ENCODE peak calls at places on chromosomes 11 and 22, in eight cellular contexts. E is OCI-LY7; N is endothelial cell; B is upper lobe of left lung; T is HCT116; J is CD8-positive, alpha-beta T cell; V is AG10803; Q is cardiac muscle cell. U is an unnamed sample.
A peak's percentile ranks its signal among the peaks of the same experiment; 100 is the strongest.

GRCh38 chr11:122334546-122335375 is 218.7 kb upstream of the BLID start:
- DNase-seq in E (no peak), N (no peak), B (no peak), T (no peak), J (no peak), V (peak; percentile 39), Q (peak; percentile 66), U (no peak)

GRCh38 chr22:42615092-42615859 is 593 bp upstream of the POLDIP3 start:
- DNase-seq in E (peak; percentile 97), N (peak; percentile 77), B (no peak), T (peak; percentile 99), J (peak; percentile 79), V (peak; percentile 97), Q (peak; percentile 99), U (peak; percentile 79)

GRCh38 chr11:77395460-77396175 is 78.3 kb downstream of the PAK1 start:
- DNase-seq in E (no peak), N (no peak), B (no peak), T (no peak), J (no peak), V (no peak), Q (no peak), U (no peak)

GRCh38 chr11:102007567-102008437 is 39.4 kb upstream of the CFAP300 start:
- DNase-seq in E (peak; percentile 64), N (no peak), B (no peak), T (peak; percentile 57), J (no peak), V (peak; percentile 57), Q (peak; percentile 66), U (no peak)

GRCh38 chr11:118923721-118924587 is 1.8 kb downstream of the BCL9L start:
- DNase-seq in E (no peak), N (no peak), B (no peak), T (no peak), J (peak; percentile 48), V (no peak), Q (no peak), U (no peak)

GRCh38 chr11:24623121-24623520 is 126.3 kb downstream of the LUZP2 start:
- DNase-seq in E (no peak), N (no peak), B (no peak), T (no peak), J (no peak), V (no peak), Q (peak; percentile 2), U (no peak)

GRCh38 chr11:1207451-1208360 is 15.2 kb upstream of the MUC5B start:
- DNase-seq in E (no peak), N (no peak), B (peak; percentile 77), T (no peak), J (no peak), V (no peak), Q (no peak), U (no peak)

GRCh38 chr22:48535868-48536690 is 1291.6 kb downstream of the BRD1 start:
- DNase-seq in E (no peak), N (no peak), B (peak; percentile 66), T (no peak), J (no peak), V (peak; percentile 47), Q (no peak), U (no peak)

GRCh38 chr11:129252621-129253020 is 60.5 kb upstream of the ARHGAP32 start:
- DNase-seq in E (no peak), N (no peak), B (no peak), T (no peak), J (no peak), V (no peak), Q (no peak), U (no peak)

GRCh38 chr11:62882811-62883496 is 2.3 kb downstream of the SLC3A2 start:
- DNase-seq in E (no peak), N (no peak), B (no peak), T (no peak), J (no peak), V (no peak), Q (no peak), U (no peak)

GRCh38 chr22:19606332-19607197 is 82.4 kb upstream of the CLDN5 start:
- DNase-seq in E (no peak), N (no peak), B (no peak), T (no peak), J (no peak), V (no peak), Q (no peak), U (no peak)

GRCh38 chr22:32920734-32921133 is 119.2 kb downstream of the TIMP3 start:
- DNase-seq in E (no peak), N (no peak), B (no peak), T (no peak), J (no peak), V (no peak), Q (no peak), U (no peak)

GRCh38 chr11:116895053-116895757 is 57.8 kb upstream of the APOA1 start:
- DNase-seq in E (no peak), N (peak; percentile 67), B (peak; percentile 50), T (no peak), J (no peak), V (no peak), Q (peak; percentile 46), U (peak; percentile 24)
- TF ChIP-seq CTCF in E (peak; percentile 66), N (peak; percentile 35), B (no peak), T (no peak), J (no peak), V (peak; percentile 12), Q (peak; percentile 62), U (no peak)

GRCh38 chr22:22669093-22669492 is 24.7 kb downstream of the GGTLC2 start:
- DNase-seq in E (no peak), N (no peak), B (no peak), T (no peak), J (no peak), V (no peak), Q (no peak), U (no peak)

GRCh38 chr22:22667966-22668880 is 23.8 kb downstream of the GGTLC2 start:
- DNase-seq in E (peak; percentile 74), N (no peak), B (no peak), T (no peak), J (no peak), V (no peak), Q (no peak), U (no peak)

GRCh38 chr22:22670076-22670795 is 25.8 kb downstream of the GGTLC2 start:
- DNase-seq in E (no peak), N (no peak), B (no peak), T (no peak), J (no peak), V (no peak), Q (no peak), U (no peak)

GRCh38 chr22:22663861-22664800 is 19.7 kb downstream of the GGTLC2 start:
- DNase-seq in E (no peak), N (no peak), B (no peak), T (no peak), J (no peak), V (no peak), Q (no peak), U (no peak)

DNA sequence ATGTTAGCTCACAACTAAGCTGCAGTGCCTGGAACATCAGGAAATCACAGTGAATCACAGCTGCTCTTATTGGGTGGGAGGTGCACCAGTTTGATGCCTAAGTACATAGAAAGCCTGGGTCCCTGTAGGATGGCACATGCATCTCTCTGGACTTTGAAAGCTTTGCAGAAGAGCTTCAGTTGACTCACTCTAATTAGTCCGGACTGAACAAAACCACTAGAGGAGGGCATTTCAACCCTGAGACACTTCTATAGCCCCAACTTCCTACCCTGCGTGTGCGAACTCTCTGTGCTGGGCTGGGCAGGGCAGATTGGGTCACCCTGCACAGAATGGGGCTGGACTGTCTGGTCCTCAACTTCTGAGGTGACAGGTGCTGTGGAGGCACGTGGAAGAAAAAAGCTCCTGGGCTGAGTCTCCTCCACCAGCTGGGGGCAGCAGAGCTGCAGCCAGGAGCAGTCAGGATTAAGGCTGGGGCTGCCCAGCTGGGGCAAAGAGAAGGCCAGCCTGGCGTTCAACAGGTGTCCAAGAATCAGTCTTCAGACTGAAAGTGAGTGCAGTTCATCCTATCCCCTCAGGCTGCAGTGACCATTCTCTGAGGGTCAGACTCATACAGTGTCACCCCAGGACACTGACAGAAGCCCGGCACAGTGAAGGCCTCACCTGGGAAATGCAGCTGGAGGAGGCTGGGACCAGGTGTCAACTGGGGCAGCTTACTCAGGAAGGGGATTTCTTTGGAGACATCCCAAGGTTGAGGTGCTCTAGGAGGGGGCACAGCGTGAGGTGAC is 22.1 kb downstream of the GGTLC2 start:
- DNase-seq in E (peak; percentile 75), N (peak; percentile 66), B (no peak), T (no peak), J (no peak), V (peak; percentile 9), Q (peak; percentile 54), U (peak; percentile 30)
- TF ChIP-seq CTCF in E (peak; percentile 96), N (peak; percentile 51), B (peak; percentile 61), T (peak; percentile 60), J (no peak), V (peak; percentile 59), Q (peak; percentile 86), U (no peak)

GRCh38 chr11:71251761-71252433 is 480 bp downstream of the SHANK2 start:
- DNase-seq in E (peak; percentile 8), N (peak; percentile 69), B (peak; percentile 92), T (no peak), J (no peak), V (no peak), Q (peak; percentile 13), U (peak; percentile 73)
- TF ChIP-seq CTCF in E (peak; percentile 41), N (peak; percentile 52), B (peak; percentile 72), T (peak; percentile 14), J (no peak), V (no peak), Q (peak; percentile 39), U (no peak)

GRCh38 chr11:132586801-132587200 is 945.5 kb downstream of the OPCML start:
- DNase-seq in E (no peak), N (no peak), B (no peak), T (no peak), J (no peak), V (peak; percentile 86), Q (peak; percentile 23), U (no peak)
- TF ChIP-seq CTCF in E (no peak), N (no peak), B (no peak), T (no peak), J (no peak), V (peak; percentile 40), Q (no peak), U (no peak)

DNA sequence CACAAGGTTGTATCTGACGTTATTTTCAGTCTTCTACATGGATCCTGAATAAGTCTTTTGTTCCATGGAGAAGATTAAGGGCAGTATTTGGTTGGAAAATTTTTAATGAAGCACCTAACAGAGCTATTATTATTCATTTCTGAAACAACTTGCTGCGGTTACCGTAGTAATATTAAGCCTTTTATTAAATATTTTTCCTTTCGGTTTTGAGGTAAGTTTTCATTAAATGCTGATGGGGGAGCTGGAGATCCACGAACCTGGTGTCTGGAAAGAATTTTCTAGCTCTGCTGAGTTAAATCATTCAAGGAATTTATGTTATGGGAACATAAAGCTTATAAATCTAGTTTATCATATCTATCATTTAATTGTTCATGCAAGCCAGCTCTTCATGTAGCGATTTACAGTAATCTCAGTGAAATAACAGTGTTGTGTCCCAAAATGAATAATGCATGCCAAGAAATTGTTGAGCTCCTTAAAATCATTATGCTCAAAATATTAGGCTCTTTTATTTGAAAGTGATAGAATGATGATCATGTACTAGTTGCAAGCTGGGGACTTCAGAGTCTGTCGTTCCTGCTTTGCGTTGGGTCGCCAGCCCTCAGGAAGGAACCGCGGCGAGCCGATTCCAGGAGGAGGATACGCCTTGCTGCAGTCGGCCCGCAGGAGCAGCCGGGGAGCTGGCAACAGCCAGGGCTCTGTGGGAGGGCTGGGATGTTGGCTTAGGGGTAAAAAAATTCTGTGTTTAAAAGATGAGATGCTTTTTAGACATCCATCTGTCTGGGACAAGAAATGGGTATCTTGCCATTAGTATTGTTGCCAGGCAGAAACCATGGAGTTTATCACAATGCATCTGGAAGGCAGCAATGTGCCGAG is 83.1 kb downstream of the TBC1D22A start:
- DNase-seq in E (no peak), N (no peak), B (peak; percentile 66), T (no peak), J (no peak), V (peak; percentile 61), Q (peak; percentile 78), U (no peak)
- TF ChIP-seq CTCF in E (peak; percentile 16), N (no peak), B (peak; percentile 28), T (no peak), J (no peak), V (peak; percentile 70), Q (peak; percentile 57), U (no peak)

GRCh38 chr11:13276852-13277718 is 505 bp upstream of the BMAL1 start:
- DNase-seq in E (no peak), N (peak; percentile 99), B (peak; percentile 99), T (peak; percentile 94), J (peak; percentile 95), V (peak; percentile 99), Q (peak; percentile 99), U (peak; percentile 92)
- TF ChIP-seq CTCF in E (no peak), N (no peak), B (no peak), T (no peak), J (no peak), V (no peak), Q (no peak), U (no peak)